ENCODE peak calls at places on chromosome 1, in eight cellular contexts. K is naive B cell; F is mesothelial cell of epicardium; Y is tibial artery; Z is stimulated activated CD8-positive, alpha-beta memory T cell treated with anti-CD3 and anti-CD28 coated beads, Interleukin-4, amount 100 ng/mL, for 1 hour; B is EL; P is stimulated activated effector memory CD8-positive, alpha-beta T cell treated with anti-CD3 and anti-CD28 coated beads, Interleukin-12 subunit alpha, Interleukin-12 subunit beta, amount 100 ng/mL, for 72 hours; C is NCI-H774. H is an unnamed sample.

GRCh38 chr1:193634470-193634869 is 448.1 kb upstream of the B3GALT2 start:
- DNase-seq in K (no peak), F (no peak), Y (no peak), Z (no peak), B (no peak), P (no peak), C (no peak), H (no peak)

GRCh38 chr1:233440952-233441401 is 113.5 kb downstream of the MAP3K21 start:
- DNase-seq in K (no peak), F (peak; percentile 42), Y (no peak), Z (no peak), B (peak; percentile 40), P (no peak), C (peak; percentile 76), H (peak; percentile 42)

GRCh38 chr1:94924967-94925366 is 1.9 kb downstream of the CNN3 start:
- DNase-seq in K (no peak), F (no peak), Y (no peak), Z (no peak), B (no peak), P (no peak), C (no peak), H (no peak)

GRCh38 chr1:110390096-110390495 is 730 bp downstream of the SLC16A4 start:
- DNase-seq in K (no peak), F (no peak), Y (peak; percentile 86), Z (no peak), B (peak; percentile 74), P (no peak), C (no peak), H (no peak)

GRCh38 chr1:163048970-163049680 is 20.0 kb upstream of the RGS4 start:
- DNase-seq in K (no peak), F (no peak), Y (no peak), Z (no peak), B (no peak), P (no peak), C (peak; percentile 15), H (no peak)

GRCh38 chr1:205483372-205483771 is 21.1 kb upstream of the CDK18 start:
- DNase-seq in K (no peak), F (no peak), Y (no peak), Z (no peak), B (no peak), P (no peak), C (no peak), H (no peak)

GRCh38 chr1:19315378-19316206 is 3.5 kb downstream of the SLC66A1 start:
- DNase-seq in K (peak; percentile 80), F (no peak), Y (peak; percentile 57), Z (no peak), B (peak; percentile 73), P (no peak), C (no peak), H (no peak)

GRCh38 chr1:90314533-90314932 is 319.6 kb downstream of the ZNF326 start:
- DNase-seq in K (no peak), F (no peak), Y (no peak), Z (no peak), B (no peak), P (no peak), C (no peak), H (no peak)

GRCh38 chr1:227902641-227902990 is 45.1 kb downstream of the WNT9A start:
- DNase-seq in K (no peak), F (no peak), Y (no peak), Z (no peak), B (no peak), P (no peak), C (no peak), H (no peak)

GRCh38 chr1:52907068-52907811 is 14.3 kb downstream of the ECHDC2 start:
- DNase-seq in K (no peak), F (no peak), Y (no peak), Z (no peak), B (peak; percentile 29), P (no peak), C (no peak), H (no peak)

GRCh38 chr1:92493139-92493538 is 6.4 kb upstream of the GFI1 start:
- DNase-seq in K (no peak), F (no peak), Y (no peak), Z (no peak), B (no peak), P (no peak), C (no peak), H (no peak)

GRCh38 chr1:108643492-108644333 is 17.2 kb downstream of the HENMT1 start:
- DNase-seq in K (peak; percentile 25), F (no peak), Y (no peak), Z (no peak), B (peak; percentile 61), P (no peak), C (peak; percentile 43), H (peak; percentile 53)

GRCh38 chr1:205248793-205249601 is 21.3 kb downstream of the TMCC2 start:
- DNase-seq in K (no peak), F (peak; percentile 65), Y (peak; percentile 90), Z (no peak), B (no peak), P (no peak), C (no peak), H (no peak)

GRCh38 chr1:198032668-198033067 is 115.5 kb downstream of the LHX9 start:
- DNase-seq in K (no peak), F (no peak), Y (no peak), Z (no peak), B (no peak), P (no peak), C (no peak), H (no peak)

GRCh38 chr1:230798491-230798890 is 51.3 kb downstream of the CAPN9 start:
- DNase-seq in K (no peak), F (no peak), Y (no peak), Z (no peak), B (no peak), P (no peak), C (no peak), H (no peak)

GRCh38 chr1:206734499-206735142 is 36.0 kb upstream of the IL19 start:
- DNase-seq in K (peak; percentile 63), F (peak; percentile 71), Y (no peak), Z (peak; percentile 66), B (peak; percentile 44), P (peak; percentile 87), C (no peak), H (no peak)

GRCh38 chr1:40861227-40862003 is 748 bp downstream of the CITED4 start:
- DNase-seq in K (peak; percentile 25), F (peak; percentile 45), Y (peak; percentile 74), Z (no peak), B (no peak), P (no peak), C (peak; percentile 14), H (no peak)

GRCh38 chr1:151399890-151400235 is 490 bp downstream of the PSMB4 start:
- DNase-seq in K (no peak), F (no peak), Y (no peak), Z (no peak), B (peak; percentile 36), P (no peak), C (no peak), H (no peak)

GRCh38 chr1:196466656-196467055 is 141.6 kb downstream of the KCNT2 start:
- DNase-seq in K (no peak), F (no peak), Y (no peak), Z (no peak), B (peak; percentile 85), P (no peak), C (no peak), H (no peak)

GRCh38 chr1:18516473-18516872 is 35.7 kb downstream of the KLHDC7A start:
- DNase-seq in K (no peak), F (no peak), Y (no peak), Z (no peak), B (no peak), P (no peak), C (no peak), H (no peak)

GRCh38 chr1:41776896-41777431 is 141.8 kb downstream of the HIVEP3 start:
- DNase-seq in K (no peak), F (no peak), Y (peak; percentile 53), Z (no peak), B (no peak), P (no peak), C (no peak), H (no peak)

GRCh38 chr1:225462714-225463574 is 35.1 kb upstream of the LBR start:
- DNase-seq in K (no peak), F (no peak), Y (peak; percentile 58), Z (no peak), B (no peak), P (no peak), C (peak; percentile 28), H (no peak)

GRCh38 chr1:208654241-208654640 is 410.1 kb upstream of the PLXNA2 start:
- DNase-seq in K (no peak), F (no peak), Y (no peak), Z (no peak), B (peak; percentile 38), P (no peak), C (no peak), H (no peak)

GRCh38 chr1:59696421-59697115 is 118.2 kb upstream of the HOOK1 start:
- DNase-seq in K (peak; percentile 58), F (no peak), Y (no peak), Z (no peak), B (no peak), P (no peak), C (no peak), H (no peak)

GRCh38 chr1:25744140-25744581 is 55.8 kb upstream of the SELENON start:
- DNase-seq in K (no peak), F (no peak), Y (peak; percentile 93), Z (no peak), B (peak; percentile 43), P (no peak), C (no peak), H (no peak)

GRCh38 chr1:236168716-236169429 is 26.5 kb downstream of the GPR137B start:
- DNase-seq in K (no peak), F (peak; percentile 22), Y (no peak), Z (no peak), B (peak; percentile 32), P (no peak), C (peak; percentile 42), H (no peak)

GRCh38 chr1:168830562-168830961 is 101.6 kb upstream of the DPT start:
- DNase-seq in K (no peak), F (no peak), Y (no peak), Z (no peak), B (no peak), P (no peak), C (no peak), H (no peak)

GRCh38 chr1:27672750-27673112 is 739 bp upstream of the IFI6 start:
- DNase-seq in K (no peak), F (no peak), Y (no peak), Z (no peak), B (peak; percentile 83), P (no peak), C (no peak), H (no peak)

GRCh38 chr1:83497563-83497962 is 501.4 kb downstream of the TTLL7 start:
- DNase-seq in K (no peak), F (no peak), Y (no peak), Z (no peak), B (no peak), P (no peak), C (no peak), H (no peak)

GRCh38 chr1:30379684-30380624 is 343.4 kb downstream of the MATN1 start:
- DNase-seq in K (peak; percentile 43), F (peak; percentile 57), Y (peak; percentile 63), Z (peak; percentile 7), B (peak; percentile 71), P (peak; percentile 63), C (no peak), H (peak; percentile 40)